ENCODE peak calls at places on chromosomes 7 and 10, in eight cellular contexts. M, V, A, I, X, R, D and K are unnamed samples.

GRCh38 chr7:114791771-114792170 is 130.1 kb upstream of the MDFIC start:
- DNase-seq in M (no peak), V (no peak), A (no peak), I (no peak), X (no peak), R (no peak), D (peak), K (no peak)

GRCh38 chr7:146004805-146005204 is 111.8 kb upstream of the CNTNAP2 start:
- DNase-seq in M (no peak), V (no peak), A (no peak), I (no peak), X (no peak), R (no peak), D (peak), K (no peak)

GRCh38 chr7:129037585-129037984 is 17.3 kb downstream of the TNPO3 start:
- DNase-seq in M (no peak), V (no peak), A (no peak), I (no peak), X (no peak), R (peak), D (no peak), K (no peak)

GRCh38 chr10:60353519-60354258 is 36.0 kb downstream of the ANK3 start:
- DNase-seq in M (no peak), V (no peak), A (no peak), I (peak), X (no peak), R (peak), D (peak), K (no peak)

GRCh38 chr7:65983965-65984654 is 2.1 kb upstream of the GUSB start:
- DNase-seq in M (no peak), V (no peak), A (no peak), I (no peak), X (no peak), R (no peak), D (no peak), K (no peak)

GRCh38 chr10:46544989-46545791 is 11.3 kb downstream of the GPRIN2 start:
- DNase-seq in M (no peak), V (no peak), A (no peak), I (peak), X (no peak), R (peak), D (no peak), K (no peak)

GRCh38 chr7:67447297-67447696 is 450.7 kb downstream of the TYW1 start:
- DNase-seq in M (no peak), V (no peak), A (no peak), I (no peak), X (no peak), R (no peak), D (no peak), K (no peak)

GRCh38 chr7:99002146-99002826 is 124.0 kb downstream of the TRRAP start:
- DNase-seq in M (no peak), V (no peak), A (no peak), I (no peak), X (no peak), R (no peak), D (no peak), K (no peak)

GRCh38 chr10:114684085-114684821 is 26.2 kb upstream of the ABLIM1 start:
- DNase-seq in M (no peak), V (peak), A (no peak), I (peak), X (no peak), R (no peak), D (no peak), K (peak)

GRCh38 chr10:129744134-129744895 is 219.8 kb downstream of the EBF3 start:
- DNase-seq in M (no peak), V (no peak), A (no peak), I (peak), X (no peak), R (no peak), D (no peak), K (no peak)

GRCh38 chr10:102727037-102727818 is 12.8 kb downstream of the SFXN2 start:
- DNase-seq in M (no peak), V (no peak), A (no peak), I (no peak), X (no peak), R (no peak), D (no peak), K (no peak)

GRCh38 chr7:46015107-46015868 is 94.2 kb upstream of the IGFBP3 start:
- DNase-seq in M (no peak), V (no peak), A (peak), I (no peak), X (peak), R (peak), D (peak), K (peak)

GRCh38 chr10:109529258-109529657 is 394.1 kb downstream of the XPNPEP1 start:
- DNase-seq in M (no peak), V (no peak), A (no peak), I (no peak), X (no peak), R (no peak), D (no peak), K (no peak)

GRCh38 chr7:22653981-22654380 is 73.0 kb upstream of the IL6 start:
- DNase-seq in M (no peak), V (no peak), A (no peak), I (no peak), X (no peak), R (no peak), D (no peak), K (no peak)

GRCh38 chr7:4683884-4684565 is 1.9 kb downstream of the FOXK1 start:
- DNase-seq in M (peak), V (peak), A (peak), I (no peak), X (no peak), R (no peak), D (peak), K (peak)

GRCh38 chr10:22590115-22590514 is 124.3 kb downstream of the PIP4K2A start:
- DNase-seq in M (no peak), V (no peak), A (no peak), I (no peak), X (no peak), R (no peak), D (no peak), K (no peak)

GRCh38 chr10:87671416-87671815 is 11.7 kb downstream of the PAPSS2 start:
- DNase-seq in M (no peak), V (no peak), A (no peak), I (no peak), X (no peak), R (no peak), D (no peak), K (no peak)

GRCh38 chr7:27146491-27147210 is 923 bp downstream of the HOXA6 start:
- DNase-seq in M (no peak), V (no peak), A (no peak), I (no peak), X (no peak), R (no peak), D (no peak), K (no peak)

GRCh38 chr7:24440851-24441250 is 132.4 kb upstream of the PALS2 start:
- DNase-seq in M (no peak), V (no peak), A (no peak), I (no peak), X (no peak), R (no peak), D (no peak), K (no peak)

GRCh38 chr7:127690337-127690736 is 38.3 kb downstream of the SND1 start:
- DNase-seq in M (no peak), V (no peak), A (no peak), I (no peak), X (no peak), R (no peak), D (no peak), K (no peak)

GRCh38 chr7:1530946-1531262 is 402 bp downstream of the MAFK start:
- DNase-seq in M (no peak), V (no peak), A (peak), I (no peak), X (no peak), R (no peak), D (no peak), K (no peak)
- H3K27ac ChIP-seq in M (peak), V (peak), A (no peak), I (peak), X (no peak), R (no peak), D (peak), K (peak)

GRCh38 chr7:152909280-152909679 is 149.7 kb downstream of the ACTR3B start:
- DNase-seq in M (no peak), V (no peak), A (no peak), I (no peak), X (no peak), R (no peak), D (no peak), K (no peak)
- H3K4me3 ChIP-seq in M (no peak), V (no peak), A (no peak), I (no peak), X (no peak), R (no peak), D (no peak), K (no peak)

GRCh38 chr7:134870156-134870555 is 90.7 kb downstream of the CALD1 start:
- DNase-seq in M (no peak), V (no peak), A (no peak), I (no peak), X (no peak), R (no peak), D (no peak), K (no peak)

GRCh38 chr7:134870781-134871180 is 91.3 kb downstream of the CALD1 start:
- DNase-seq in M (no peak), V (no peak), A (no peak), I (no peak), X (no peak), R (no peak), D (no peak), K (no peak)

GRCh38 chr7:134865001-134865845 is 85.8 kb downstream of the CALD1 start:
- DNase-seq in M (peak), V (no peak), A (no peak), I (no peak), X (no peak), R (peak), D (peak), K (peak)

DNA sequence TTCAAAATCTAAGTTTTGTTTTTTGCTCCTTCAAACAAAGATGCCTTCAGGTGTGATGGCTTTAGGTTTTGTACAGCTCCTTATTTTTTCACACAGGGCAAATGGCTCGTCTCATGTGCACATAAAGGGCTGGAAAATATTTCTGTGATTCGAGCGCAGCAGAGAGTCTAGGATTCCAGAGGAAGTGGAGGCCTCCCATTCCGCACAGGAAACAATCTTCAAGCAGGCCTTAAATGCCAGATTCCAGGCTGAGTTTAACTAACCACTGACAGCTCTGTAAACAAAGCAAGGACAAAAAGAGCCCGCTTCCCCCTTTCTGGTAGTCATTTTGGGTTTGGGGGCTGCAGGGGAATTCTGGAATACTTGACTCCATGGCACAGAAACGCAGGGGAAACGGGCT is 87.1 kb downstream of the CALD1 start:
- DNase-seq in M (no peak), V (no peak), A (no peak), I (no peak), X (peak), R (no peak), D (no peak), K (no peak)
- H3K27ac ChIP-seq in M (no peak), V (peak), A (no peak), I (no peak), X (peak), R (no peak), D (peak), K (peak)

DNA sequence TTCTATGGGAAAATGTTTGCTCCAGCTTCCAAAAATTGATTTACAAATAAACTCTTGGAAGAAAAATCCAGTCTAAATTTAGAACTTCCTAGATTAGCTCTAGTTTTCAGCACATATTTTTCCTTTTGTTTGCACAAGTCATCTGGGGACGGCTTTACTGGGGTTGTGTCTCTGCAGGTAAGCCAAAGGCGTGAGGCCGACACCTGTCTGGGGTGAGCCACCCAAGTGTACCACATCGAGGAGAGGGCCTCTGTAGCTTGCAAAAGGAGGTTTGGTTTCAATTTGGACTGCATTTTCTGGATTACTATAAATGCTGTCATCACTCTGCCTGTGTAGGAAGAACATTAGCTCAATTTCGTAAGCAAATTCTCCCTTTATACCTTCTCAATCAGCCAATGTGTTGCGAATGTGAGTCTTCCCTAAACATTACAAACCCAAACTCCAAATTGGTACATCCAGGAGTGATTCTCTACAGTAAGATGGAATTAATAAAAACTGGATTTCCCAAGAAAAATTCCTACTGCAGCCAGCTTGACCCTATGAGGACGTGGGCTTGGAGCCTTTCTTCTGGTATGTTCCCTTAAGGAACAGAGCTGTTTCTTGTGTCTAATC is 89.5 kb upstream of the ZNF438 start:
- DNase-seq in M (no peak), V (no peak), A (no peak), I (no peak), X (no peak), R (no peak), D (no peak), K (no peak)
- H3K4me3 ChIP-seq in M (no peak), V (no peak), A (no peak), I (no peak), X (no peak), R (no peak), D (no peak), K (no peak)

GRCh38 chr10:133525444-133525843 is 1.7 kb upstream of the CYP2E1 start:
- DNase-seq in M (no peak), V (no peak), A (no peak), I (no peak), X (no peak), R (no peak), D (no peak), K (no peak)

GRCh38 chr10:133528296-133528844 is 1.2 kb downstream of the CYP2E1 start:
- DNase-seq in M (no peak), V (no peak), A (no peak), I (no peak), X (no peak), R (no peak), D (no peak), K (no peak)

GRCh38 chr10:133527779-133528271 is 662 bp downstream of the CYP2E1 start:
- DNase-seq in M (no peak), V (no peak), A (no peak), I (no peak), X (no peak), R (no peak), D (no peak), K (no peak)

GRCh38 chr10:133528845-133529575 is 1.8 kb downstream of the CYP2E1 start:
- DNase-seq in M (no peak), V (no peak), A (no peak), I (peak), X (no peak), R (no peak), D (peak), K (no peak)

GRCh38 chr10:133526957-133527588 is at the start of gene CYP2E1:
- DNase-seq in M (no peak), V (no peak), A (no peak), I (no peak), X (no peak), R (no peak), D (no peak), K (no peak)
- H3K27ac ChIP-seq in M (no peak), V (no peak), A (no peak), I (peak), X (no peak), R (no peak), D (no peak), K (no peak)

DNA sequence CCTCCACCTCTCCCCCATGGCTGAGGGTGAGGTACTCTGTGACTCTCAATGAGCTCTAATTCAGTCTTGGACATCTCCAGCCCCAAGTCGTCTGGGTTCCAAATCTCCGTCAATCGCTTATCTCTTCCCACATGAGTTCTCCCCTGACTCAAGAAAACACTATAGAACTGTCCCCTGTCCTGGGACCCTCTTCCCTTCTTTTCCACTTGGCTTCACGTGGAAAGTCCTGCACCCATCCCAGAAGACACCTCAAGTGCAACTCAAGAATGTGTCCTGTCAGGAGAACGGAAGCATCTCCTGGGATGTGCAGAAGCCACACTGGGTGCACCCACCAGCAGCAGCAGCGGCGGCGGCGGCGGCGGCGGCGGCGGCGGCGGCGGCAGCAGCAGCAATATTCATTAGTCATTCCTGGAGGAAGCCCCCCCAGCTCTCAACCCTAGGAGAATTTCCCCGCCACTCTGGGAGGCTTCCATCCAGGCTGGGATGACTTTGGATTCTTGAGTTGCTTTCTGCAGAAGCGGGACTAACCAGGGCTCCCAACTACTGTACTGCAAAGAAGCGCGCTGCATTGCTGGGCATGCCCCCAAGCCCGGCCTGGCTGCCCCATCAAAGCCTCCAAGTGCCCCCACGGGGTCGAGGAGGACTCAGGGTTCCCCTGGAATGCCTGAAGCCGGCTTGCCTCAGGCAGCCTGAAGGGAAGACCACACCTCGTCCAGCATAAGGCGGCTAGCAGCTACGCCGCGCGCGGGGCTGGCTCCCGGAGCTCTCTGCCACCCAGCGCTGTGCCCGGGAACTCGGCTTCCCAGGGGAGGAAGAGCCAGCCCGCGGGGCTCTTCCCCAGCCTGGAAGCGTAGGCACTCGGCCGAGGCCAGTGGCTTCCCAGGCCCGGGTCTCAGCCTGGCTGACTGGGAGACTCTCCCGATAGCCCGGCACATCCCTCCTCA is 1.0 kb downstream of the CRTAC1 start:
- DNase-seq in M (no peak), V (no peak), A (no peak), I (peak), X (peak), R (peak), D (no peak), K (no peak)
- H3K4me3 ChIP-seq in M (no peak), V (peak), A (no peak), I (peak), X (peak), R (no peak), D (no peak), K (peak)

DNA sequence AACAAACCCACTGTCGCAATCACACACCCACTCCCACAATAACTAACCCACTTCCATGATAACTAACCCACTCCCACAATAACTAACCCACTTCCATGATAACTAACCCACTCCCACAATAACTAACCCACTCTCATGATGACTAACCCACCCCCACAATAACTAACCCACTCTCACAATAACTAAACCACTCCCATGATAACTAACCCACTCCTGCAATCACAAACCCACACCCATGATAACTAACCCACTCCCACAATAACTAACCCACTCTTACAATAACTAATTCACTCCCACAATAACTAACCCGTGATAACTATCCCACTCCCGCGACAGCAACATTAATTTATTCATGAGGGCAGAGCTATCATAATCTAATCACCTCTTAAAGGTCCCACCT is 105.8 kb downstream of the COL13A1 start:
- DNase-seq in M (no peak), V (no peak), A (no peak), I (no peak), X (no peak), R (no peak), D (no peak), K (no peak)
- H3K27ac ChIP-seq in M (no peak), V (no peak), A (no peak), I (no peak), X (no peak), R (no peak), D (no peak), K (peak)

DNA sequence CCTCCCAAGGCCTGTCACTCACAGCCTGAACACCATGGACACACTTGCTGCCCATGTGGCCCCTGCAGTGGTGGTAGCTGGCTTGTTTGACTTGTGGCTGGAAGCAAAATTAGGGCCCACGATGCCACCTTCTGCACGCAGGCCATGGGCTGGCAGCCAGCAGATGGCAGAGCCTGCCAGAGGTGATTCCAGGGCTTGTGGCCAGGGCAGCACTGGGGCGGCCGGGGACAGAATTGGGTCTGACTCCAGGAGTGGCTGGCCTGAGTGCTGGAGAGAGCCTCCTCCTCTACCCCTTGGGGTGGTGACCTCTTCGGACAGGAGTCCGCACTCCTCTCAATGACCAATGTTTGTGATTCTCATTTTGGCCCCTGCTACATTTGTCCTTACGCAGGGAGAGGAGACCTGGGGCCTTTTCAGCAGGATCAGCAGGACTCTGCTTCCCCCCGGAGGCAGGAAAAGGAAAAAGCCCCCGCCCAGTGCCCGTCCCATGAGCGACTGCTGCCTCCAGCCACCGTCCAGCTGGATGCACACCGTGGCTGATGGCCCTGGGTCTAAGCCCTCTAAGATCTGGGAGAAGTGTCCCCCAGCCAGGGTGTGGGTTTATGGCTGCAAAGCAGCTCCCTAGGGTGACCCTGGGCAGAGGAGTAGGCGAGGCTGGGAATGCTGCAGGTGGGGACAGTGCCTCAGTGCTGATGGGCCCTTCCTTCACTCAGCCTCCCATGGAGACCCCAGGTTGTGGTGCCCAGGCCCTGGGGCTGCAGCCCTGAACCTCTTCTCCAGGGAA is 26.5 kb downstream of the DNAJB12 start:
- DNase-seq in M (no peak), V (peak), A (no peak), I (peak), X (no peak), R (peak), D (peak), K (peak)
- H3K4me3 ChIP-seq in M (peak), V (no peak), A (no peak), I (no peak), X (no peak), R (no peak), D (no peak), K (no peak)

GRCh38 chr10:120970595-120971529 is 119.7 kb downstream of the WDR11 start:
- DNase-seq in M (no peak), V (no peak), A (no peak), I (no peak), X (no peak), R (no peak), D (no peak), K (no peak)
- H3K27ac ChIP-seq in M (no peak), V (peak), A (no peak), I (no peak), X (no peak), R (no peak), D (no peak), K (no peak)